ENCODE peak calls at places on chromosome 14, in five cellular contexts. T is CD4-positive, alpha-beta memory T cell; C is CD4-positive, alpha-beta T cell; Q is psoas muscle; F is epithelial cell of prostate. J is an unnamed sample.

GRCh38 chr14:52879958-52880357 is 70.9 kb downstream of the FERMT2 start:
- DNase-seq in T (no peak), C (no peak), Q (no peak), F (no peak), J (no peak)

GRCh38 chr14:57189070-57189469 is 79.6 kb downstream of the EXOC5 start:
- DNase-seq in T (no peak), C (no peak), Q (no peak), F (no peak), J (peak; percentile 54)

GRCh38 chr14:77805703-77806102 is 5.8 kb downstream of the ADCK1 start:
- DNase-seq in T (no peak), C (no peak), Q (no peak), F (no peak), J (no peak)

GRCh38 chr14:94120667-94121335 is 8.6 kb downstream of the IFI27L2 start:
- DNase-seq in T (no peak), C (no peak), Q (no peak), F (no peak), J (no peak)

GRCh38 chr14:89625208-89625987 is 208.4 kb upstream of the FOXN3 start:
- DNase-seq in T (no peak), C (no peak), Q (peak; percentile 71), F (no peak), J (peak; percentile 29)

GRCh38 chr14:81329640-81330385 is 70.3 kb downstream of the STON2 start:
- DNase-seq in T (no peak), C (no peak), Q (no peak), F (peak; percentile 100), J (no peak)

GRCh38 chr14:79021756-79022155 is 851.6 kb downstream of the NRXN3 start:
- DNase-seq in T (no peak), C (no peak), Q (no peak), F (no peak), J (no peak)

GRCh38 chr14:89366580-89367448 is 50.2 kb downstream of the FOXN3 start:
- DNase-seq in T (no peak), C (no peak), Q (peak; percentile 55), F (no peak), J (no peak)

GRCh38 chr14:98203421-98203820 is 1068.6 kb downstream of the BCL11B start:
- DNase-seq in T (no peak), C (no peak), Q (no peak), F (no peak), J (no peak)

GRCh38 chr14:91038439-91038838 is 22.0 kb downstream of the RPS6KA5 start:
- DNase-seq in T (no peak), C (no peak), Q (no peak), F (peak; percentile 58), J (no peak)

GRCh38 chr14:28161040-28161439 is 605.5 kb upstream of the FOXG1 start:
- DNase-seq in T (no peak), C (no peak), Q (no peak), F (no peak), J (no peak)

GRCh38 chr14:61678966-61679365 is 16.3 kb upstream of the HIF1A start:
- DNase-seq in T (no peak), C (no peak), Q (no peak), F (no peak), J (peak; percentile 86)

GRCh38 chr14:29858299-29858698 is 69.3 kb downstream of the PRKD1 start:
- DNase-seq in T (no peak), C (no peak), Q (no peak), F (no peak), J (no peak)

GRCh38 chr14:61774861-61775260 is 12.6 kb downstream of the SNAPC1 start:
- DNase-seq in T (no peak), C (no peak), Q (no peak), F (no peak), J (no peak)

GRCh38 chr14:61934385-61934784 is 172.2 kb downstream of the SNAPC1 start:
- DNase-seq in T (no peak), C (no peak), Q (no peak), F (peak; percentile 54), J (no peak)

GRCh38 chr14:77861201-77861600 is 61.3 kb downstream of the ADCK1 start:
- DNase-seq in T (no peak), C (no peak), Q (peak; percentile 24), F (no peak), J (no peak)

DNA sequence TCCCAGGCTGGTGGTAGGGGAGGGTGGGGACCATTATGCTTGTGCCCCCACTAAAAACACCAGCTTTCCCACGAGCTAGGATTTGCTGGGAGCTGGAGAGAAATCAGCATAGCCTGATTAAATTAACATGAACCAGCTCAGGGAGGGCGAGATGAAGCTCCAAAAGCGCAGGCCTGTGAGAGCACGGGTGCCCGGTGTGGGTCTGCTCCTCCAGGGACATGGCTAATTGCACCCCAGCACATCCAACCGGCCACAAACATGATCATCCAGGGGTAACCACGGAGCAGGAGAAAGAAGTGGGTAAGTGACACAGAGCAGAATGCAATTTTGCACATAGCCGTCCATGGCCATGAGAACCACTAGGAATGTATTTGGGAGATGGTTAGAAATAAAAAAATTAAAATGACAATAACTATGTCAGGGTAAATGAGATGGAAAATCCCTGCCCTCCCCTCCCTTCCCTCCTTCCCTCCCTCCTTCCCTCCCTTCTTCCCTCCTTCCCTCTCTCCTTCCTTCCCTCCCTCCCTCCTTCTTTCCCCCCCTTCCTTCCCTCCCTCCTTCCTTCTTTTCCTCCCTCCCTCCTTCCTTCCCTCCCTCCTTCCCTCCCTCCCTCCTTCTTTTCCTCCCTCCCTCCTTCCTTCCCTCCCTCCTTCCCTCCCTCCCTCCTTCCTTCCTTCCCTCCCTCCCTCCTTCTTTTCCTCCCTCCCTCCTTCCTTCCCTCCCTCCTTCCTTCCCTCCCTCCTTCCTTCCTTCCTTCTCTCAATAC is 26.9 kb downstream of the CLMN start:
- DNase-seq in T (no peak), C (no peak), Q (no peak), F (no peak), J (no peak)
- H3K27ac ChIP-seq in T (no peak overlapping the region), C (no peak overlapping the region), Q (peak overlapping the region; percentile 50), F (no peak overlapping the region), J (no peak overlapping the region)

GRCh38 chr14:45085004-45085403 is 1.1 kb downstream of the PRPF39 start:
- DNase-seq in T (no peak), C (no peak), Q (no peak), F (no peak), J (peak; percentile 2)
- H3K27ac ChIP-seq in T (peak overlapping the region; percentile 86), C (no peak overlapping the region), Q (peak overlapping the region; percentile 89), F (peak overlapping the region; percentile 77), J (no peak overlapping the region)

GRCh38 chr14:50757702-50758101 is 73.3 kb downstream of the NIN start:
- DNase-seq in T (no peak), C (no peak), Q (no peak), F (no peak), J (no peak)
- H3K27ac ChIP-seq in T (no peak overlapping the region), C (no peak overlapping the region), Q (peak overlapping the region; percentile 42), F (no peak overlapping the region), J (no peak overlapping the region)

GRCh38 chr14:33646692-33647260 is 304.1 kb downstream of the EGLN3 start:
- DNase-seq in T (no peak), C (no peak), Q (no peak), F (peak; percentile 22), J (no peak)

GRCh38 chr14:33643782-33644181 is 307.1 kb downstream of the EGLN3 start:
- DNase-seq in T (no peak), C (no peak), Q (no peak), F (no peak), J (no peak)

GRCh38 chr14:33642641-33643342 is 308.1 kb downstream of the EGLN3 start:
- DNase-seq in T (no peak), C (no peak), Q (no peak), F (no peak), J (peak; percentile 25)

GRCh38 chr14:33642080-33642479 is 308.8 kb downstream of the EGLN3 start:
- DNase-seq in T (no peak), C (no peak), Q (no peak), F (no peak), J (peak; percentile 82)

DNA sequence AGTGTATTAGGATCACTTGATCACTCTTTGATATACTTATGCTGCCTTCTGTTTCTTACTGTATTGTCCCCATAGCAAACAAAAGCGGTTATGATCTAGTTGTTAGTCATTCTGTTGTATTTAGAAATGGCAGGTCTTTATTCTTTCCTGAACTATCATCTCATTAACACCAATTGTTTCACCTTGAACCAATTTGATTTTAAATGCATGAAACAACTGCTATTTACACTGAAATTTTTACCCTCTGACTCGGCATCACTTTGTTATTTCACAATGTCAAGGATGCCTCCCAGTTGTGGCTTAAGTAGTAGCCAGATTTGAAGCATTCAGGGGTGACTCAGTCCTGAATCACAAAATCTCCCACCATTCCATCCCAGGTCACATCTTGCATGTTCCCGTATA is 303.5 kb downstream of the EGLN3 start:
- DNase-seq in T (no peak), C (no peak), Q (no peak), F (peak; percentile 84), J (no peak)
- H3K27ac ChIP-seq in T (no peak overlapping the region), C (no peak overlapping the region), Q (no peak overlapping the region), F (peak overlapping the region; percentile 57), J (no peak overlapping the region)

DNA sequence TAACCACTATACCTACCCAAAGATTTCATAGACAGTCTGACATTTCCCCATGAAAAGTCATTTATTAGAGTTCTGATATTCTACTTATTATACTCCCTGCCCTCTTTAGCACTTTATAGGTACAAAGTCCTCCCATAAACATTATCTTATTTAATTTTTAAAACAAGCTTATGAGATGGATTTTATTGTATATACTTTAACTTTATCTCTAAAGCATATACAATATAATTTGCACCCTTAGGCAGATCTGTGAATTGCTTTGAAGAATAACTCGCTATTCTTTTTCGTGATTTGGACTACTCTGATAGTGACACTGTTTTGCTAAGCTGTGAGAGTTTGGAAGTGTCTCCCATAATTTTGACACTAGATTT is 348.1 kb downstream of the RAD51B start:
- DNase-seq in T (no peak), C (no peak), Q (no peak), F (no peak), J (no peak)
- H3K27ac ChIP-seq in T (no peak overlapping the region), C (no peak overlapping the region), Q (no peak overlapping the region), F (no peak overlapping the region), J (no peak overlapping the region)

GRCh38 chr14:22898302-22898894 is 15.4 kb downstream of the REM2 start:
- DNase-seq in T (no peak), C (no peak), Q (no peak), F (no peak), J (no peak)
- H3K27ac ChIP-seq in T (no peak overlapping the region), C (no peak overlapping the region), Q (peak overlapping the region; percentile 50), F (peak overlapping the region; percentile 32), J (no peak overlapping the region)

GRCh38 chr14:74945261-74945851 is 10.0 kb downstream of the PGF start:
- DNase-seq in T (no peak), C (no peak), Q (peak; percentile 66), F (no peak), J (peak; percentile 79)

GRCh38 chr14:74940956-74941565 is 14.3 kb downstream of the PGF start:
- DNase-seq in T (no peak), C (no peak), Q (peak; percentile 55), F (no peak), J (no peak)

GRCh38 chr14:74941676-74942097 is 13.7 kb downstream of the PGF start:
- DNase-seq in T (peak; percentile 38), C (peak; percentile 46), Q (peak; percentile 80), F (no peak), J (no peak)

GRCh38 chr14:74942164-74942563 is 13.2 kb downstream of the PGF start:
- DNase-seq in T (no peak), C (no peak), Q (no peak), F (no peak), J (no peak)

GRCh38 chr14:74942608-74943007 is 12.8 kb downstream of the PGF start:
- DNase-seq in T (no peak), C (no peak), Q (no peak), F (no peak), J (no peak)
- H3K27ac ChIP-seq in T (peak overlapping the region; percentile 55), C (peak overlapping the region; percentile 27), Q (peak overlapping the region; percentile 90), F (no peak overlapping the region), J (no peak overlapping the region)

J was measured in neural progenitor cell.